ENCODE peak calls at places on chromosomes 7 and 10, in nine cellular contexts. Z, G, A, H, C, L, F, Y and B are unnamed samples.

GRCh38 chr7:141074162-141074989 is 512 bp downstream of the TMEM178B start:
- DNase-seq in Z (no peak), G (peak; percentile 3), A (no peak), H (peak; percentile 19), C (peak; percentile 71), L (no peak), F (peak; percentile 48), Y (no peak), B (peak; percentile 5)

GRCh38 chr10:113680172-113681111 is 730 bp downstream of the CASP7 start:
- DNase-seq in Z (no peak), G (peak; percentile 74), A (peak; percentile 35), H (peak; percentile 48), C (no peak), L (peak; percentile 28), F (no peak), Y (peak; percentile 74), B (peak; percentile 46)

GRCh38 chr10:86872757-86873156 is 84.7 kb downstream of the MMRN2 start:
- DNase-seq in Z (no peak), G (peak; percentile 19), A (peak; percentile 66), H (no peak), C (peak; percentile 17), L (no peak), F (no peak), Y (peak; percentile 14), B (peak; percentile 65)

GRCh38 chr10:125262920-125263319 is 102.6 kb upstream of the CTBP2 start:
- DNase-seq in Z (no peak), G (no peak), A (no peak), H (no peak), C (no peak), L (no peak), F (no peak), Y (no peak), B (no peak)

GRCh38 chr7:135929692-135930091 is 47.5 kb downstream of the MTPN start:
- DNase-seq in Z (no peak), G (no peak), A (no peak), H (no peak), C (no peak), L (no peak), F (no peak), Y (no peak), B (no peak)

GRCh38 chr10:74194545-74194944 is 43.5 kb downstream of the ADK start:
- DNase-seq in Z (no peak), G (peak; percentile 94), A (peak; percentile 9), H (no peak), C (no peak), L (no peak), F (no peak), Y (no peak), B (peak; percentile 44)

GRCh38 chr7:37033141-37033540 is 308.8 kb upstream of the AOAH start:
- DNase-seq in Z (no peak), G (no peak), A (no peak), H (no peak), C (no peak), L (no peak), F (no peak), Y (no peak), B (no peak)

GRCh38 chr10:22322663-22323160 is 1.8 kb downstream of the BMI1 start:
- DNase-seq in Z (no peak), G (no peak), A (no peak), H (no peak), C (no peak), L (no peak), F (no peak), Y (no peak), B (no peak)

GRCh38 chr10:118503192-118503591 is 92.3 kb downstream of the PRLHR start:
- DNase-seq in Z (no peak), G (no peak), A (no peak), H (no peak), C (no peak), L (no peak), F (no peak), Y (no peak), B (no peak)

GRCh38 chr7:39589323-39590111 is 23.3 kb downstream of the YAE1 start:
- DNase-seq in Z (no peak), G (peak; percentile 84), A (peak; percentile 94), H (peak; percentile 23), C (peak; percentile 44), L (no peak), F (peak; percentile 17), Y (peak; percentile 40), B (peak; percentile 89)

GRCh38 chr10:115082521-115082920 is 10.6 kb upstream of the ATRNL1 start:
- DNase-seq in Z (no peak), G (peak; percentile 11), A (peak; percentile 84), H (no peak), C (no peak), L (no peak), F (no peak), Y (no peak), B (peak; percentile 67)

GRCh38 chr7:151003572-151003971 is 12.8 kb downstream of the NOS3 start:
- DNase-seq in Z (no peak), G (no peak), A (no peak), H (no peak), C (no peak), L (no peak), F (no peak), Y (peak; percentile 26), B (no peak)

GRCh38 chr7:28096713-28097112 is 83.9 kb downstream of the JAZF1 start:
- DNase-seq in Z (no peak), G (peak; percentile 77), A (peak; percentile 63), H (peak; percentile 73), C (peak; percentile 62), L (peak; percentile 72), F (peak; percentile 51), Y (peak; percentile 61), B (peak; percentile 65)

GRCh38 chr10:21519981-21520436 is 5.5 kb downstream of the SKIDA1 start:
- DNase-seq in Z (no peak), G (peak; percentile 82), A (peak; percentile 70), H (peak; percentile 44), C (peak; percentile 53), L (no peak), F (no peak), Y (no peak), B (peak; percentile 86)

DNA sequence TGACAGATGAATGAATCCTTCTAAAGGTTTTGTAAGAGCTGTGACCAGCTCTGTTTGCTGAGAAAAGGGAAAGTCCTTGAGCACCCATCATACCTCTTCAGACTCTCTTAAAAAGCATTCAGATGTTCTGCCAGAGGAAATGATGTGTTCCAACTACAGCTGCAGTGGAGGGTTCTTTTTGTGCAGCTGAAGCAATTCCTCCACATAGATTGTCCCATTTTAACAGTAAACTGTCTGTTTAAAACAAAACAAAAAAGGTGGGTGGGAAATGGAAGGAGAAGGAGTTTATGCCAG is 364.5 kb downstream of the AUTS2 start:
- DNase-seq in Z (no peak), G (peak; percentile 23), A (no peak), H (no peak), C (no peak), L (no peak), F (no peak), Y (no peak), B (peak; percentile 4)
- H3K4me3 ChIP-seq in Z (no peak overlapping the region), G (no peak overlapping the region), A (no peak overlapping the region), H (no peak overlapping the region), C (no peak overlapping the region), L (no peak overlapping the region), F (no peak overlapping the region), Y (no peak overlapping the region), B (no peak overlapping the region)

GRCh38 chr7:30752484-30752883 is 549 bp downstream of the INMT start:
- DNase-seq in Z (no peak), G (no peak), A (no peak), H (no peak), C (no peak), L (no peak), F (no peak), Y (no peak), B (no peak)
- H3K4me3 ChIP-seq in Z (peak overlapping the region; percentile 71), G (no peak overlapping the region), A (no peak overlapping the region), H (no peak overlapping the region), C (no peak overlapping the region), L (no peak overlapping the region), F (no peak overlapping the region), Y (no peak overlapping the region), B (no peak overlapping the region)

DNA sequence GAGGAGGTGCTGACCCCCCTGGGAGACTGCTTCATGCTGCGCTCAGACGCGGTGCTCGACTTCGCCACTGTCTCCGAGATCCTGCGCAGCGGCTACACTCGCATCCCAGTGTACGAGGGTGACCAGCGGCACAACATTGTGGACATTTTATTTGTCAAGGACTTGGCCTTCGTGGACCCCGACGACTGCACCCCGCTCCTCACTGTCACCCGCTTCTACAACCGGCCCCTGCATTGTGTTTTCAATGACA is 1.4 kb downstream of the CNNM1 start:
- DNase-seq in Z (no peak), G (no peak), A (no peak), H (no peak), C (no peak), L (no peak), F (no peak), Y (no peak), B (no peak)
- H3K4me3 ChIP-seq in Z (peak overlapping the region; percentile 74), G (no peak overlapping the region), A (no peak overlapping the region), H (no peak overlapping the region), C (peak overlapping the region; percentile 58), L (peak overlapping the region; percentile 84), F (no peak overlapping the region), Y (no peak overlapping the region), B (no peak overlapping the region)

GRCh38 chr7:13984831-13985685 is 4.4 kb downstream of the ETV1 start:
- DNase-seq in Z (no peak), G (no peak), A (no peak), H (no peak), C (peak; percentile 13), L (no peak), F (no peak), Y (no peak), B (peak; percentile 21)

GRCh38 chr7:13982940-13983677 is 6.4 kb downstream of the ETV1 start:
- DNase-seq in Z (no peak), G (peak; percentile 18), A (no peak), H (no peak), C (no peak), L (no peak), F (no peak), Y (no peak), B (peak; percentile 27)

GRCh38 chr7:13979671-13980438 is 9.6 kb downstream of the ETV1 start:
- DNase-seq in Z (no peak), G (peak; percentile 80), A (peak; percentile 32), H (no peak), C (no peak), L (no peak), F (no peak), Y (no peak), B (peak; percentile 69)

GRCh38 chr7:13980474-13980873 is 9.0 kb downstream of the ETV1 start:
- DNase-seq in Z (no peak), G (no peak), A (no peak), H (no peak), C (no peak), L (no peak), F (no peak), Y (no peak), B (no peak)

GRCh38 chr7:13981070-13981469 is 8.4 kb downstream of the ETV1 start:
- DNase-seq in Z (no peak), G (peak; percentile 99), A (peak; percentile 93), H (peak; percentile 83), C (peak; percentile 50), L (peak; percentile 59), F (no peak), Y (peak; percentile 66), B (peak; percentile 98)
- H3K4me3 ChIP-seq in Z (no peak overlapping the region), G (no peak overlapping the region), A (no peak overlapping the region), H (no peak overlapping the region), C (no peak overlapping the region), L (no peak overlapping the region), F (no peak overlapping the region), Y (no peak overlapping the region), B (no peak overlapping the region)